ENCODE peak calls at places on chromosome 2, in nine cellular contexts. One of them, this sample, is unnamed.

GRCh38 chr2:224401641-224402342 is at the start of gene FAM124B:
- DNase-seq in chondrocyte: no peak
- DNase-seq in activated CD4-positive, CD25-positive, alpha-beta regulatory T cell treated with anti-CD3 and anti-CD28 coated beads, Interleukin-2, amount 50 U/mL, for 16 hours: peak
- DNase-seq in NCI-H1436: no peak
- DNase-seq in MCF 10A: no peak
- DNase-seq in GM23248: peak
- DNase-seq in GM12865: peak
- DNase-seq in foreskin keratinocyte: no peak
- DNase-seq in AG08396: peak
- DNase-seq in this sample: no peak

GRCh38 chr2:113117594-113118262 is 9.7 kb upstream of the IL1RN start:
- DNase-seq in NCI-H1436: no peak
- DNase-seq in GM23248: peak
- DNase-seq in MCF 10A: peak
- DNase-seq in AG08396: peak
- DNase-seq in activated CD4-positive, CD25-positive, alpha-beta regulatory T cell treated with anti-CD3 and anti-CD28 coated beads, Interleukin-2, amount 50 U/mL, for 16 hours: no peak
- DNase-seq in chondrocyte: no peak
- DNase-seq in foreskin keratinocyte: peak
- DNase-seq in GM12865: no peak
- DNase-seq in this sample: peak

GRCh38 chr2:164896634-164897033 is 55.0 kb upstream of the COBLL1 start:
- DNase-seq in GM23248: peak
- DNase-seq in activated CD4-positive, CD25-positive, alpha-beta regulatory T cell treated with anti-CD3 and anti-CD28 coated beads, Interleukin-2, amount 50 U/mL, for 16 hours: no peak
- DNase-seq in GM12865: peak
- DNase-seq in foreskin keratinocyte: peak
- DNase-seq in NCI-H1436: no peak
- DNase-seq in AG08396: no peak
- DNase-seq in MCF 10A: peak
- DNase-seq in chondrocyte: no peak
- DNase-seq in this sample: no peak

GRCh38 chr2:205858781-205859478 is 176.6 kb downstream of the NRP2 start:
- DNase-seq in MCF 10A: no peak
- DNase-seq in NCI-H1436: no peak
- DNase-seq in GM12865: peak
- DNase-seq in activated CD4-positive, CD25-positive, alpha-beta regulatory T cell treated with anti-CD3 and anti-CD28 coated beads, Interleukin-2, amount 50 U/mL, for 16 hours: no peak
- DNase-seq in GM23248: peak
- DNase-seq in chondrocyte: no peak
- DNase-seq in foreskin keratinocyte: no peak
- DNase-seq in AG08396: peak
- DNase-seq in this sample: no peak

GRCh38 chr2:240919786-240920782 is 13.9 kb downstream of the CROCC2 start:
- DNase-seq in NCI-H1436: no peak
- DNase-seq in MCF 10A: no peak
- DNase-seq in activated CD4-positive, CD25-positive, alpha-beta regulatory T cell treated with anti-CD3 and anti-CD28 coated beads, Interleukin-2, amount 50 U/mL, for 16 hours: no peak
- DNase-seq in AG08396: no peak
- DNase-seq in chondrocyte: peak
- DNase-seq in foreskin keratinocyte: no peak
- DNase-seq in GM12865: no peak
- DNase-seq in GM23248: no peak
- DNase-seq in this sample: no peak

GRCh38 chr2:45836740-45837139 is 185.3 kb downstream of the PRKCE start:
- DNase-seq in NCI-H1436: no peak
- DNase-seq in activated CD4-positive, CD25-positive, alpha-beta regulatory T cell treated with anti-CD3 and anti-CD28 coated beads, Interleukin-2, amount 50 U/mL, for 16 hours: no peak
- DNase-seq in foreskin keratinocyte: no peak
- DNase-seq in chondrocyte: no peak
- DNase-seq in MCF 10A: no peak
- DNase-seq in GM23248: no peak
- DNase-seq in AG08396: no peak
- DNase-seq in GM12865: peak
- DNase-seq in this sample: no peak

GRCh38 chr2:149221898-149222297 is 108.5 kb upstream of the LYPD6 start:
- DNase-seq in GM12865: no peak
- DNase-seq in activated CD4-positive, CD25-positive, alpha-beta regulatory T cell treated with anti-CD3 and anti-CD28 coated beads, Interleukin-2, amount 50 U/mL, for 16 hours: no peak
- DNase-seq in NCI-H1436: no peak
- DNase-seq in GM23248: no peak
- DNase-seq in AG08396: no peak
- DNase-seq in chondrocyte: no peak
- DNase-seq in foreskin keratinocyte: no peak
- DNase-seq in MCF 10A: no peak
- DNase-seq in this sample: no peak

GRCh38 chr2:205687018-205687956 is 5.0 kb downstream of the NRP2 start:
- DNase-seq in AG08396: no peak
- DNase-seq in chondrocyte: no peak
- DNase-seq in NCI-H1436: no peak
- DNase-seq in MCF 10A: peak
- DNase-seq in GM23248: no peak
- DNase-seq in GM12865: no peak
- DNase-seq in foreskin keratinocyte: no peak
- DNase-seq in activated CD4-positive, CD25-positive, alpha-beta regulatory T cell treated with anti-CD3 and anti-CD28 coated beads, Interleukin-2, amount 50 U/mL, for 16 hours: no peak
- DNase-seq in this sample: no peak

GRCh38 chr2:238573065-238573778 is 146.5 kb downstream of the ASB1 start:
- DNase-seq in chondrocyte: no peak
- DNase-seq in GM12865: peak
- DNase-seq in MCF 10A: peak
- DNase-seq in AG08396: no peak
- DNase-seq in NCI-H1436: no peak
- DNase-seq in foreskin keratinocyte: no peak
- DNase-seq in activated CD4-positive, CD25-positive, alpha-beta regulatory T cell treated with anti-CD3 and anti-CD28 coated beads, Interleukin-2, amount 50 U/mL, for 16 hours: no peak
- DNase-seq in GM23248: no peak
- DNase-seq in this sample: no peak

GRCh38 chr2:71494523-71495155 is 41.3 kb downstream of the DYSF start:
- DNase-seq in AG08396: no peak
- DNase-seq in activated CD4-positive, CD25-positive, alpha-beta regulatory T cell treated with anti-CD3 and anti-CD28 coated beads, Interleukin-2, amount 50 U/mL, for 16 hours: no peak
- DNase-seq in chondrocyte: no peak
- DNase-seq in GM23248: no peak
- DNase-seq in foreskin keratinocyte: no peak
- DNase-seq in GM12865: no peak
- DNase-seq in NCI-H1436: no peak
- DNase-seq in MCF 10A: peak
- DNase-seq in this sample: no peak

GRCh38 chr2:188668017-188668663 is 306.0 kb upstream of the COL3A1 start:
- DNase-seq in foreskin keratinocyte: no peak
- DNase-seq in AG08396: peak
- DNase-seq in activated CD4-positive, CD25-positive, alpha-beta regulatory T cell treated with anti-CD3 and anti-CD28 coated beads, Interleukin-2, amount 50 U/mL, for 16 hours: no peak
- DNase-seq in chondrocyte: no peak
- DNase-seq in NCI-H1436: no peak
- DNase-seq in GM23248: peak
- DNase-seq in MCF 10A: peak
- DNase-seq in GM12865: no peak
- DNase-seq in this sample: no peak

GRCh38 chr2:225894240-225894980 is 494.9 kb downstream of the NYAP2 start:
- DNase-seq in activated CD4-positive, CD25-positive, alpha-beta regulatory T cell treated with anti-CD3 and anti-CD28 coated beads, Interleukin-2, amount 50 U/mL, for 16 hours: no peak
- DNase-seq in GM23248: peak
- DNase-seq in foreskin keratinocyte: peak
- DNase-seq in MCF 10A: peak
- DNase-seq in AG08396: peak
- DNase-seq in chondrocyte: no peak
- DNase-seq in NCI-H1436: no peak
- DNase-seq in GM12865: no peak
- DNase-seq in this sample: no peak

GRCh38 chr2:163800889-163801498 is 65.2 kb upstream of the FIGN start:
- DNase-seq in AG08396: peak
- DNase-seq in foreskin keratinocyte: no peak
- DNase-seq in NCI-H1436: no peak
- DNase-seq in GM12865: no peak
- DNase-seq in chondrocyte: no peak
- DNase-seq in MCF 10A: no peak
- DNase-seq in activated CD4-positive, CD25-positive, alpha-beta regulatory T cell treated with anti-CD3 and anti-CD28 coated beads, Interleukin-2, amount 50 U/mL, for 16 hours: no peak
- DNase-seq in GM23248: peak
- DNase-seq in this sample: no peak